ENCODE peak calls at places on chromosome 17, in six cellular contexts. X, K, B, I, V and T are unnamed samples.

GRCh38 chr17:58452738-58453137 is 35.4 kb upstream of the RNF43 start:
- DNase-seq in I (no peak), V (no peak), B (no peak), X (peak), K (no peak), T (peak)

GRCh38 chr17:17710728-17711541 is 29.7 kb downstream of the RAI1 start:
- DNase-seq in V (no peak), K (peak), X (peak), B (peak), I (no peak), T (peak)

GRCh38 chr17:3817851-3818605 is 17.0 kb upstream of the ITGAE start:
- DNase-seq in I (no peak), K (no peak), B (no peak), V (no peak), X (no peak), T (no peak)

GRCh38 chr17:29379084-29379811 is 10.9 kb upstream of the TAOK1 start:
- DNase-seq in V (no peak), K (no peak), I (no peak), X (no peak), B (no peak), T (peak)

GRCh38 chr17:17937450-17937849 is 34.8 kb downstream of the TOM1L2 start:
- DNase-seq in I (no peak), K (no peak), X (no peak), V (no peak), B (no peak), T (no peak)

GRCh38 chr17:82232876-82233785 is 4.3 kb downstream of the SLC16A3 start:
- DNase-seq in X (no peak), K (no peak), I (no peak), V (no peak), B (no peak), T (no peak)

GRCh38 chr17:48819466-48819865 is 2.4 kb upstream of the TTLL6 start:
- DNase-seq in X (peak), B (no peak), K (no peak), V (no peak), I (no peak), T (no peak)

GRCh38 chr17:28961391-28961790 is 10.1 kb upstream of the PHF12 start:
- DNase-seq in V (no peak), B (no peak), X (no peak), I (no peak), K (no peak), T (no peak)

GRCh38 chr17:76452646-76453430 is at the start of gene UBE2O:
- DNase-seq in I (peak), K (peak), B (peak), X (peak), V (peak), T (peak)

GRCh38 chr17:73283841-73284282 is 22.2 kb upstream of the CPSF4L start:
- DNase-seq in B (no peak), X (no peak), K (no peak), I (no peak), V (no peak), T (no peak)

GRCh38 chr17:81401727-81402529 is 6.7 kb downstream of the BAHCC1 start:
- DNase-seq in X (no peak), I (no peak), V (peak), K (peak), B (peak), T (no peak)

GRCh38 chr17:44354582-44355309 is 8.9 kb downstream of the FAM171A2 start:
- DNase-seq in X (no peak), V (peak), K (no peak), I (no peak), B (no peak), T (no peak)

GRCh38 chr17:13749566-13750235 is 148.0 kb upstream of the HS3ST3A1 start:
- DNase-seq in I (no peak), B (no peak), X (no peak), K (no peak), V (no peak), T (no peak)

GRCh38 chr17:83067071-83067717 is 12.2 kb upstream of the METRNL start:
- DNase-seq in K (no peak), V (no peak), I (no peak), X (no peak), B (no peak), T (no peak)

GRCh38 chr17:37089998-37090397 is 141.2 kb downstream of the AATF start:
- DNase-seq in V (peak), K (no peak), B (no peak), I (peak), X (no peak), T (no peak)

GRCh38 chr17:19508327-19508867 is 25.3 kb upstream of the SLC47A1 start:
- DNase-seq in B (no peak), I (no peak), K (no peak), V (peak), X (no peak), T (no peak)

GRCh38 chr17:73368085-73368631 is 56.4 kb upstream of the CDC42EP4 start:
- DNase-seq in B (no peak), X (no peak), V (no peak), I (no peak), K (no peak), T (no peak)

GRCh38 chr17:79001190-79002020 is 8.2 kb downstream of the CANT1 start:
- DNase-seq in X (no peak), I (no peak), K (no peak), V (no peak), B (no peak), T (no peak)

GRCh38 chr17:56599566-56599965 is 6.1 kb downstream of the NOG start:
- DNase-seq in X (no peak), I (no peak), V (no peak), K (no peak), B (no peak), T (no peak)

GRCh38 chr17:15271731-15272130 is 6.6 kb upstream of the PMP22 start:
- DNase-seq in B (no peak), X (no peak), V (no peak), K (no peak), I (no peak), T (no peak)

GRCh38 chr17:59287452-59287851 is 44.0 kb upstream of the YPEL2 start:
- DNase-seq in V (peak), X (peak), I (peak), K (no peak), B (peak), T (no peak)

GRCh38 chr17:46175891-46176290 is 17.3 kb downstream of the KANSL1 start:
- DNase-seq in V (no peak), I (no peak), K (no peak), X (no peak), B (no peak), T (no peak)

GRCh38 chr17:3865166-3865565 is 19.1 kb upstream of the NCBP3 start:
- DNase-seq in I (no peak), K (peak), V (no peak), X (peak), B (no peak), T (no peak)

GRCh38 chr17:18038149-18038850 is 668 bp downstream of the ATPAF2 start:
- DNase-seq in K (no peak), V (peak), X (peak), I (peak), B (no peak), T (no peak)

GRCh38 chr17:8979715-8980114 is 14.2 kb upstream of the PIK3R5 start:
- DNase-seq in I (no peak), V (no peak), K (no peak), X (no peak), B (no peak), T (no peak)

GRCh38 chr17:39739020-39739884 is 1.5 kb downstream of the GRB7 start:
- DNase-seq in K (peak), I (no peak), V (peak), B (no peak), X (no peak), T (peak)

GRCh38 chr17:40362696-40363479 is 1.6 kb downstream of the GJD3 start:
- DNase-seq in K (peak), B (peak), V (peak), X (peak), I (peak), T (peak)

GRCh38 chr17:16384557-16384956 is 3.7 kb downstream of the UBB start:
- DNase-seq in X (no peak), V (no peak), K (no peak), I (no peak), B (no peak), T (no peak)

GRCh38 chr17:35460354-35460851 is 11.8 kb upstream of the SLFN13 start:
- DNase-seq in B (peak), V (peak), X (no peak), I (no peak), K (no peak), T (peak)

GRCh38 chr17:75832164-75832651 is 12.0 kb downstream of the UNC13D start:
- DNase-seq in K (no peak), X (peak), V (peak), I (no peak), B (peak), T (no peak)

GRCh38 chr17:5516060-5516792 is 29.9 kb downstream of the MIS12 start:
- DNase-seq in K (peak), V (no peak), B (peak), I (no peak), X (peak), T (peak)

GRCh38 chr17:77645441-77646430 is 312.8 kb upstream of the TNRC6C start:
- DNase-seq in V (peak), X (no peak), B (peak), I (no peak), K (peak), T (no peak)

GRCh38 chr17:68514809-68515208 is 2.6 kb downstream of the PRKAR1A start:
- DNase-seq in X (no peak), V (no peak), I (no peak), K (peak), B (no peak), T (no peak)